ENCODE peak calls at places on chromosomes 13 and 19, in four cellular contexts. V is mesenchymal stem cell; R is stimulated activated naive CD8-positive, alpha-beta T cell treated with anti-CD3 and anti-CD28 coated beads, Interleukin-15, amount 100 ng/mL, for 72 hours; Y is amniotic stem cell. Z is an unnamed sample.

GRCh38 chr13:30158774-30159445 is 148.4 kb downstream of the KATNAL1 start:
- DNase-seq in R (no peak), V (peak), Y (no peak), Z (no peak)

GRCh38 chr13:113924184-113924583 is 49.7 kb downstream of the C13orf46 start:
- DNase-seq in V (no peak), R (no peak), Y (no peak), Z (no peak)

GRCh38 chr13:40779049-40779448 is 8.1 kb upstream of the MRPS31 start:
- DNase-seq in Y (no peak), V (no peak), R (no peak), Z (no peak)

GRCh38 chr13:113836917-113837553 is 26.8 kb downstream of the GAS6 start:
- DNase-seq in V (peak), Y (no peak), R (no peak), Z (peak)

GRCh38 chr19:8515317-8515716 is 1.4 kb upstream of the ZNF414 start:
- DNase-seq in Y (no peak), V (no peak), R (peak), Z (no peak)

GRCh38 chr19:19343016-19343362 is 22.4 kb downstream of the MAU2 start:
- DNase-seq in R (no peak), V (no peak), Y (no peak), Z (no peak)

GRCh38 chr13:78121459-78122348 is 203.1 kb upstream of the EDNRB start:
- DNase-seq in V (peak), R (peak), Y (peak), Z (peak)

GRCh38 chr13:29892149-29892548 is 41.7 kb upstream of the UBL3 start:
- DNase-seq in R (no peak), V (no peak), Y (no peak), Z (no peak)

GRCh38 chr13:31174018-31174417 is 12.3 kb upstream of the HSPH1 start:
- DNase-seq in V (peak), Y (no peak), R (no peak), Z (no peak)

GRCh38 chr13:53848546-53848945 is 819.9 kb downstream of the OLFM4 start:
- DNase-seq in V (no peak), R (no peak), Y (no peak), Z (no peak)

GRCh38 chr19:7679017-7679720 is 1.5 kb upstream of the TRAPPC5 start:
- DNase-seq in R (peak), V (peak), Y (no peak), Z (no peak)

GRCh38 chr13:30715357-30715756 is 20.0 kb upstream of the ALOX5AP start:
- DNase-seq in R (no peak), Y (no peak), V (no peak), Z (no peak)

GRCh38 chr19:45467456-45468158 is at the start of gene FOSB:
- DNase-seq in R (peak), V (peak), Y (peak), Z (peak)

GRCh38 chr19:42397315-42398166 is 7.4 kb upstream of the CNFN start:
- DNase-seq in Y (no peak), V (no peak), R (no peak), Z (no peak)

GRCh38 chr19:30799854-30800755 is 427.9 kb downstream of the ZNF536 start:
- DNase-seq in R (peak), Y (no peak), V (peak), Z (no peak)

GRCh38 chr19:30344446-30345425 is 27.4 kb upstream of the ZNF536 start:
- DNase-seq in V (no peak), Y (no peak), R (no peak), Z (no peak)

GRCh38 chr19:47157455-47158321 is 27.1 kb downstream of the SAE1 start:
- DNase-seq in R (no peak), Y (no peak), V (peak), Z (no peak)

GRCh38 chr13:73401769-73402168 is 343.0 kb downstream of the KLF5 start:
- DNase-seq in V (no peak), R (no peak), Y (no peak), Z (no peak)

GRCh38 chr19:18128805-18129204 is 24.2 kb upstream of the PIK3R2 start:
- DNase-seq in V (no peak), R (no peak), Y (no peak), Z (no peak)

GRCh38 chr13:113052971-113053370 is 52.6 kb upstream of the F7 start:
- DNase-seq in V (no peak), Y (no peak), R (no peak), Z (no peak)

GRCh38 chr19:29623726-29624488 is 17.8 kb downstream of the POP4 start:
- DNase-seq in Y (no peak), V (no peak), R (peak), Z (no peak)

GRCh38 chr19:2122982-2123381 is 26.3 kb downstream of the IZUMO4 start:
- DNase-seq in Y (no peak), R (no peak), V (no peak), Z (no peak)

GRCh38 chr13:65011403-65011802 is 2218.7 kb downstream of the PCDH9 start:
- DNase-seq in R (no peak), V (peak), Y (no peak), Z (no peak)

GRCh38 chr13:99416411-99417121 is 84.7 kb upstream of the TM9SF2 start:
- DNase-seq in R (peak), V (no peak), Y (no peak), Z (no peak)

GRCh38 chr13:113527272-113527958 is 36.9 kb upstream of the DCUN1D2 start:
- DNase-seq in Y (no peak), V (no peak), R (no peak), Z (no peak)

GRCh38 chr13:110231348-110232047 is 75.5 kb downstream of the COL4A1 start:
- DNase-seq in Y (no peak), V (no peak), R (no peak), Z (no peak)

GRCh38 chr19:10565028-10565566 is 713 bp downstream of the KRI1 start:
- DNase-seq in R (peak), Y (no peak), V (peak), Z (no peak)

GRCh38 chr13:76939215-76939614 is 9.1 kb upstream of the ACOD1 start:
- DNase-seq in V (peak), R (no peak), Y (no peak), Z (no peak)

GRCh38 chr19:17156947-17157302 is 58.2 kb upstream of the USE1 start:
- DNase-seq in V (no peak), R (no peak), Y (no peak), Z (no peak)

GRCh38 chr19:24099829-24100228 is 12.8 kb downstream of the ZNF254 start:
- DNase-seq in Y (no peak), R (no peak), V (peak), Z (no peak)

GRCh38 chr19:2462635-2463421 is 6.1 kb upstream of the LMNB2 start:
- DNase-seq in R (no peak), Y (peak), V (peak), Z (peak)

GRCh38 chr13:107144432-107144831 is 576.5 kb upstream of the ARGLU1 start:
- DNase-seq in Y (no peak), V (peak), R (no peak), Z (no peak)

GRCh38 chr19:10450853-10451609 is 30.7 kb downstream of the PDE4A start:
- DNase-seq in R (no peak), Y (no peak), V (no peak), Z (no peak)

GRCh38 chr19:1616396-1616795 is 11.1 kb upstream of the UQCR11 start:
- DNase-seq in Y (no peak), R (no peak), V (peak), Z (no peak)